ENCODE peak calls at places on chromosomes 7 and 10, in four cellular contexts. S, O, E and M are unnamed samples.

GRCh38 chr7:115548756-115549155 is 481.8 kb downstream of the TFEC start:
- DNase-seq in E (no peak), S (no peak), O (no peak), M (no peak)

GRCh38 chr10:103884681-103885139 is 29.3 kb upstream of the SH3PXD2A start:
- DNase-seq in S (peak), O (peak), E (peak), M (peak)

GRCh38 chr7:43467406-43467805 is 115.5 kb upstream of the STK17A start:
- DNase-seq in S (no peak), O (no peak), E (no peak), M (no peak)

GRCh38 chr10:5078781-5079180 is 15.4 kb upstream of the AKR1C3 start:
- DNase-seq in S (no peak), E (no peak), O (peak), M (no peak)

GRCh38 chr7:7109934-7110333 is 72.4 kb upstream of the C1GALT1 start:
- DNase-seq in S (no peak), E (no peak), O (no peak), M (no peak)

GRCh38 chr7:104179178-104179577 is 28.6 kb downstream of the ORC5 start:
- DNase-seq in O (no peak), S (no peak), E (no peak), M (no peak)

GRCh38 chr7:68216046-68216445 is 1219.4 kb downstream of the TYW1 start:
- DNase-seq in O (no peak), S (no peak), E (no peak), M (no peak)

GRCh38 chr7:50488379-50488778 is 38.2 kb upstream of the FIGNL1 start:
- DNase-seq in O (no peak), E (no peak), S (no peak), M (no peak)

GRCh38 chr10:104639595-104640338 is 1.3 kb upstream of the SORCS3 start:
- DNase-seq in S (no peak), E (no peak), O (no peak), M (no peak)

GRCh38 chr10:14325325-14325955 is 5.3 kb downstream of the FRMD4A start:
- DNase-seq in E (no peak), S (peak), O (peak), M (no peak)

GRCh38 chr10:123357363-123358075 is 203.3 kb downstream of the BUB3 start:
- DNase-seq in O (no peak), E (no peak), S (no peak), M (no peak)

GRCh38 chr10:84497978-84498377 is 169.6 kb downstream of the CCSER2 start:
- DNase-seq in S (peak), O (no peak), E (no peak), M (no peak)

GRCh38 chr10:119364941-119365340 is 157.6 kb downstream of the GRK5 start:
- DNase-seq in O (no peak), E (no peak), S (no peak), M (no peak)

GRCh38 chr7:412313-412710 is 107.3 kb downstream of the PDGFA start:
- DNase-seq in S (no peak), E (no peak), O (no peak), M (peak)

GRCh38 chr7:3206771-3207191 is 94.3 kb upstream of the SDK1 start:
- DNase-seq in O (no peak), S (no peak), E (no peak), M (no peak)

GRCh38 chr10:51389415-51390342 is 309.7 kb downstream of the CSTF2T start:
- DNase-seq in O (peak), E (peak), S (peak), M (peak)

GRCh38 chr7:117048114-117048853 is 95.0 kb downstream of the ST7 start:
- DNase-seq in S (no peak), E (no peak), O (no peak), M (no peak)

GRCh38 chr7:155643804-155644177 is 670 bp upstream of the RBM33 start:
- DNase-seq in O (no peak), E (no peak), S (no peak), M (no peak)

GRCh38 chr7:149642579-149642978 is 130.8 kb downstream of the ZNF467 start:
- DNase-seq in S (no peak), E (no peak), O (no peak), M (no peak)

GRCh38 chr10:132331259-132331955 is 586 bp upstream of the LRRC27 start:
- DNase-seq in E (no peak), S (no peak), O (peak), M (no peak)

GRCh38 chr7:6107924-6108323 is 76.7 kb downstream of the ANKRD61 start:
- DNase-seq in S (no peak), O (no peak), E (no peak), M (no peak)

GRCh38 chr7:6111041-6111440 is 79.9 kb downstream of the ANKRD61 start:
- DNase-seq in S (no peak), E (no peak), O (no peak), M (no peak)

GRCh38 chr7:6106140-6106904 is 75.1 kb downstream of the ANKRD61 start:
- DNase-seq in S (peak), O (no peak), E (no peak), M (no peak)
- TF ChIP-seq TAF1 in S (no peak), O (no peak), E (no peak), M (no peak)

GRCh38 chr7:100366411-100367250 is 6.7 kb upstream of the PILRA start:
- DNase-seq in S (no peak), O (peak), E (no peak), M (peak)

GRCh38 chr7:100369105-100369504 is 4.2 kb upstream of the PILRA start:
- DNase-seq in E (peak), O (no peak), S (no peak), M (peak)

GRCh38 chr7:100364480-100364879 is 6.6 kb downstream of the PILRB start:
- DNase-seq in S (no peak), O (no peak), E (no peak), M (no peak)

GRCh38 chr7:100367676-100368613 is 5.3 kb upstream of the PILRA start:
- DNase-seq in S (no peak), O (no peak), E (no peak), M (no peak)

GRCh38 chr7:100367251-100367620 is 6.1 kb upstream of the PILRA start:
- DNase-seq in E (no peak), O (no peak), S (no peak), M (no peak)
- TF ChIP-seq POLR2AphosphoS5 in E (no peak), O (no peak), S (no peak), M (no peak)

GRCh38 chr10:73937333-73938020 is 26.5 kb downstream of the PLAU start:
- DNase-seq in E (no peak), O (peak), S (no peak), M (no peak)

GRCh38 chr10:73935895-73936294 is 25.0 kb downstream of the PLAU start:
- DNase-seq in E (no peak), S (no peak), O (no peak), M (no peak)

GRCh38 chr10:73932625-73933112 is 21.7 kb downstream of the PLAU start:
- DNase-seq in E (no peak), S (no peak), O (peak), M (no peak)

GRCh38 chr10:73934074-73934473 is 23.1 kb downstream of the PLAU start:
- DNase-seq in O (no peak), S (no peak), E (no peak), M (no peak)

GRCh38 chr10:73931767-73932624 is 21.1 kb downstream of the PLAU start:
- DNase-seq in O (peak), E (no peak), S (peak), M (peak)
- TF ChIP-seq POLR2A in O (no peak), E (no peak), S (no peak), M (no peak)

GRCh38 chr7:138842111-138842510 is 44.1 kb upstream of the ATP6V0A4 start:
- DNase-seq in S (no peak), E (no peak), O (peak), M (no peak)
- TF ChIP-seq TAF1 in S (no peak), E (no peak), O (no peak), M (no peak)

DNA sequence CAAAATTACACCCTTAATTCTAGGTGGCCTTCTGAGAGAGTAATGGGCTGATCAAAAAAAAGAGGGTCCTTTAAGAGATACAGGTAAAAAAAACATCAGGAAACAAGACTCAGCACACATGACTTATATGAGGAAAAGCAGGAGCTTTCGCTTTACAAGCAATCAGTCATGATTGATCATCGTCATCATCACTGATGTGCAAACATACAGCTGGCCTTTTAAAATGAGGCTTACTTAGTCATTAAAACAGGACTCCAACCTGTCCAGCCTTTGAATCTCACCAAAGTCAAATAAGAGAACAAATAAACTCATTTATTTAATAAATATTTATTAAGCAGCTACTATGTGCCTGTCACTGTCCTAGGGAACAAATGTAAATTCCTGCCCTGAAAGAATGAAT is 255.3 kb downstream of the SKAP2 start:
- DNase-seq in E (no peak), O (no peak), S (no peak), M (no peak)
- TF ChIP-seq POLR2AphosphoS5 in E (no peak), O (no peak), S (no peak), M (no peak)

DNA sequence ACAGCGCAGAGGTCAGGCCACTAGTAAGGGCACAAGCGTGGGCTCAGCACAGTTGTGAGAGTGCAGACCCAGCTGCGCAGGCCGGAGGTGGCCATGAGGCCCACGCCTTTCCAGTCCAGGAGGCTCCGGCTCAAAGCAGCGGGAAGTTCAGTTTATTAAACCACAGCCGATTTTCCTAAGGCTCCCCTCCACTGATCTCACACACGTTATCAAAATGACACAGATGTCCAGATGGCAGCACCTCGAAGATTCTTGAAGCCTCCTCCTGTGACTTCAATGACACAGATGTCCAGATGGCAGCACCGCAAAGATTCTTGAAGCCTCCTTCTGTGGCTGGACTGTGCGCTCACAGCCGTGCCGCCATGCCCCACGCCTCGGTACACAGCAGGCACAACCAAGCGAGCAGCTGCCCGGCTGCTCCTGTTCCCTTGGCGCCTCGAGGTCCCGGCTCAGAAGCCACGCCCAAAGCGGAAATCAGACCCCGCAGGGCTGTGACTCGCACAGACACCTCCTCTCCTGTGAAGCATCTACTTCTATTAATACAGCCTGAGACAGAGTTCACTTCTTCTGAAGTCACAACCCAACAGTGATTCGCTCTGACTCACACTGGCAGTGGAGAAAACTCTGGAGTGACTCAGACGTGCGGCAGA is 122.7 kb downstream of the MAD1L1 start:
- DNase-seq in O (peak), S (peak), E (no peak), M (peak)
- TF ChIP-seq POLR2A in O (peak), S (no peak), E (no peak), M (no peak)